ENCODE peak calls at places on chromosomes 3 and 15, in seven cellular contexts. One of them, this sample, is unnamed.

GRCh38 chr3:105747056-105747455 is 121.8 kb downstream of the CBLB start:
- DNase-seq in PC-3: peak; percentile 32
- DNase-seq in right atrium auricular region: no peak
- DNase-seq in heart right ventricle: no peak
- DNase-seq in nephron progenitor cell: no peak
- DNase-seq in heart left ventricle: no peak
- DNase-seq in IMR-90: peak; percentile 44
- DNase-seq in this sample: no peak

GRCh38 chr15:93803406-93803805 is 428.0 kb upstream of the MCTP2 start:
- DNase-seq in PC-3: no peak
- DNase-seq in right atrium auricular region: no peak
- DNase-seq in heart right ventricle: peak; percentile 16
- DNase-seq in nephron progenitor cell: peak; percentile 3
- DNase-seq in heart left ventricle: peak; percentile 36
- DNase-seq in IMR-90: no peak
- DNase-seq in this sample: no peak

GRCh38 chr3:149377408-149378111 is at the start of gene TM4SF1:
- DNase-seq in PC-3: peak; percentile 98
- DNase-seq in right atrium auricular region: peak; percentile 85
- DNase-seq in heart right ventricle: peak; percentile 47
- DNase-seq in nephron progenitor cell: no peak
- DNase-seq in heart left ventricle: peak; percentile 75
- DNase-seq in IMR-90: peak; percentile 97
- DNase-seq in this sample: no peak

GRCh38 chr3:65894679-65895078 is 144.0 kb downstream of the MAGI1 start:
- DNase-seq in PC-3: no peak
- DNase-seq in right atrium auricular region: no peak
- DNase-seq in heart right ventricle: no peak
- DNase-seq in nephron progenitor cell: no peak
- DNase-seq in heart left ventricle: no peak
- DNase-seq in IMR-90: peak; percentile 69
- DNase-seq in this sample: no peak

GRCh38 chr3:111800472-111800871 is 58.6 kb upstream of the PHLDB2 start:
- DNase-seq in PC-3: no peak
- DNase-seq in right atrium auricular region: no peak
- DNase-seq in heart right ventricle: no peak
- DNase-seq in nephron progenitor cell: no peak
- DNase-seq in heart left ventricle: no peak
- DNase-seq in IMR-90: no peak
- DNase-seq in this sample: no peak

GRCh38 chr3:139302801-139303113 is 41.1 kb upstream of the MRPS22 start:
- DNase-seq in PC-3: no peak
- DNase-seq in right atrium auricular region: no peak
- DNase-seq in heart right ventricle: no peak
- DNase-seq in nephron progenitor cell: no peak
- DNase-seq in heart left ventricle: no peak
- DNase-seq in IMR-90: no peak
- DNase-seq in this sample: no peak

GRCh38 chr15:82315519-82316246 is 33.6 kb downstream of the GOLGA6L10 start:
- DNase-seq in PC-3: no peak
- DNase-seq in right atrium auricular region: no peak
- DNase-seq in heart right ventricle: peak; percentile 52
- DNase-seq in nephron progenitor cell: no peak
- DNase-seq in heart left ventricle: peak; percentile 74
- DNase-seq in IMR-90: no peak
- DNase-seq in this sample: no peak

GRCh38 chr15:40567111-40567510 is 2.0 kb upstream of the RPUSD2 start:
- DNase-seq in PC-3: peak; percentile 29
- DNase-seq in right atrium auricular region: no peak
- DNase-seq in heart right ventricle: no peak
- DNase-seq in nephron progenitor cell: no peak
- DNase-seq in heart left ventricle: no peak
- DNase-seq in IMR-90: no peak
- DNase-seq in this sample: no peak

GRCh38 chr3:16741890-16742289 is 136.7 kb upstream of the DAZL start:
- DNase-seq in PC-3: no peak
- DNase-seq in right atrium auricular region: peak; percentile 62
- DNase-seq in heart right ventricle: peak; percentile 13
- DNase-seq in nephron progenitor cell: no peak
- DNase-seq in heart left ventricle: peak; percentile 64
- DNase-seq in IMR-90: no peak
- DNase-seq in this sample: no peak

GRCh38 chr3:49673131-49673714 is 928 bp upstream of the APEH start:
- DNase-seq in PC-3: peak; percentile 17
- DNase-seq in right atrium auricular region: no peak
- DNase-seq in heart right ventricle: no peak
- DNase-seq in nephron progenitor cell: no peak
- DNase-seq in heart left ventricle: peak; percentile 40
- DNase-seq in IMR-90: no peak
- DNase-seq in this sample: peak; percentile 26

GRCh38 chr15:49361370-49361769 is 61.7 kb upstream of the FGF7 start:
- DNase-seq in PC-3: no peak
- DNase-seq in right atrium auricular region: no peak
- DNase-seq in heart right ventricle: no peak
- DNase-seq in nephron progenitor cell: no peak
- DNase-seq in heart left ventricle: no peak
- DNase-seq in IMR-90: no peak
- DNase-seq in this sample: no peak

GRCh38 chr15:90266061-90266431 is 574 bp downstream of the NGRN start:
- DNase-seq in PC-3: peak; percentile 32
- DNase-seq in right atrium auricular region: no peak
- DNase-seq in heart right ventricle: peak; percentile 21
- DNase-seq in nephron progenitor cell: peak; percentile 29
- DNase-seq in heart left ventricle: no peak
- DNase-seq in IMR-90: peak; percentile 4
- DNase-seq in this sample: peak; percentile 42

GRCh38 chr15:33729648-33730047 is 238.6 kb upstream of the CHRM5 start:
- DNase-seq in PC-3: peak; percentile 79
- DNase-seq in right atrium auricular region: no peak
- DNase-seq in heart right ventricle: no peak
- DNase-seq in nephron progenitor cell: no peak
- DNase-seq in heart left ventricle: no peak
- DNase-seq in IMR-90: peak; percentile 5
- DNase-seq in this sample: no peak
- TF ChIP-seq CTCF in PC-3: peak; percentile 72
- TF ChIP-seq CTCF in right atrium auricular region: no peak
- TF ChIP-seq CTCF in heart right ventricle: no peak
- TF ChIP-seq CTCF in nephron progenitor cell: no peak
- TF ChIP-seq CTCF in heart left ventricle: no peak
- TF ChIP-seq CTCF in IMR-90: peak; percentile 13
- TF ChIP-seq CTCF in this sample: no peak

DNA sequence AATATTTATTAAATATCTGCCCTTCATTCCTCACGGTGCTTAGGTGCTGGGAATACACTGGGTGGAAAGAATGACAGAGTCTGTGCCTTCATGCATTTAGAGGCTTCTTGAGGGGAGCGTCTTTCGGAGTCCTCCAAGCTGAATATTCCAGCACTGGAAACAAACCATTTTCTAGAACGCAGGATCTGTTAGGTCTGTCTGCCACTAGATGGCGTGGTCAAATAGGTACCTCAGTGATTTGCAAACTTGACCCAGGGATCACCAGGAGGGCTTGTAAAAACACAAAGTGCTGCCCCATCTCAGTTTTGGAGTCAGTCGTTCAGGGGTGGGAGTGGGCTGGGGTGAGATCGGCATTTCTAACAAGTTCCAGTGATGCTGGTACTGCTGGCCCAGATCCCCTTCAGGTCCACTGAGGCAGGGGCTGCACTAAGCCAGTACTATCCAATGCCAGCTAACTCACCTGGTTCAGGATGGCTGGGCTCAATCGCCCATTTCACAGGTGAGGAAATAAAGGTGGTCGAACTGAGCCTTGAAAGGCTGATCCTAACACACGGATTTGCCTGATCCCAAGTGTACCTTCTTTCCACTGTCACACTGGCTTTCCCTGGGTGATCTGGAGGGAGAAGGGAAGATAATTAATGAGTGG is 14.8 kb downstream of the ARNT2 start:
- DNase-seq in PC-3: peak; percentile 61
- DNase-seq in right atrium auricular region: no peak
- DNase-seq in heart right ventricle: no peak
- DNase-seq in nephron progenitor cell: peak; percentile 26
- DNase-seq in heart left ventricle: no peak
- DNase-seq in IMR-90: peak; percentile 72
- DNase-seq in this sample: peak; percentile 33
- TF ChIP-seq CTCF in PC-3: peak; percentile 78
- TF ChIP-seq CTCF in right atrium auricular region: peak; percentile 62
- TF ChIP-seq CTCF in heart right ventricle: peak; percentile 54
- TF ChIP-seq CTCF in nephron progenitor cell: peak; percentile 50
- TF ChIP-seq CTCF in heart left ventricle: peak; percentile 55
- TF ChIP-seq CTCF in IMR-90: peak; percentile 68
- TF ChIP-seq CTCF in this sample: peak; percentile 57

GRCh38 chr3:155411500-155412223 is 118.2 kb upstream of the STRIT1 start:
- DNase-seq in PC-3: peak; percentile 30
- DNase-seq in right atrium auricular region: no peak
- DNase-seq in heart right ventricle: no peak
- DNase-seq in nephron progenitor cell: no peak
- DNase-seq in heart left ventricle: no peak
- DNase-seq in IMR-90: no peak
- DNase-seq in this sample: no peak
- TF ChIP-seq CTCF in PC-3: peak; percentile 41
- TF ChIP-seq CTCF in right atrium auricular region: no peak
- TF ChIP-seq CTCF in heart right ventricle: no peak
- TF ChIP-seq CTCF in nephron progenitor cell: no peak
- TF ChIP-seq CTCF in heart left ventricle: no peak
- TF ChIP-seq CTCF in IMR-90: no peak
- TF ChIP-seq CTCF in this sample: no peak

GRCh38 chr3:180855364-180855763 is 57.1 kb upstream of the FXR1 start:
- DNase-seq in PC-3: peak; percentile 29
- DNase-seq in right atrium auricular region: no peak
- DNase-seq in heart right ventricle: no peak
- DNase-seq in nephron progenitor cell: no peak
- DNase-seq in heart left ventricle: no peak
- DNase-seq in IMR-90: no peak
- DNase-seq in this sample: no peak
- TF ChIP-seq CTCF in PC-3: peak; percentile 57
- TF ChIP-seq CTCF in right atrium auricular region: no peak
- TF ChIP-seq CTCF in heart right ventricle: peak; percentile 25
- TF ChIP-seq CTCF in nephron progenitor cell: no peak
- TF ChIP-seq CTCF in heart left ventricle: no peak
- TF ChIP-seq CTCF in IMR-90: no peak
- TF ChIP-seq CTCF in this sample: peak; percentile 26

GRCh38 chr3:10319251-10319650 is 1.7 kb downstream of the SEC13 start:
- DNase-seq in PC-3: no peak
- DNase-seq in right atrium auricular region: no peak
- DNase-seq in heart right ventricle: no peak
- DNase-seq in nephron progenitor cell: no peak
- DNase-seq in heart left ventricle: no peak
- DNase-seq in IMR-90: no peak
- DNase-seq in this sample: no peak

GRCh38 chr3:10321630-10322354 is 880 bp upstream of the SEC13 start:
- DNase-seq in PC-3: no peak
- DNase-seq in right atrium auricular region: no peak
- DNase-seq in heart right ventricle: no peak
- DNase-seq in nephron progenitor cell: no peak
- DNase-seq in heart left ventricle: no peak
- DNase-seq in IMR-90: no peak
- DNase-seq in this sample: no peak

GRCh38 chr3:10320320-10320677 is 613 bp downstream of the SEC13 start:
- DNase-seq in PC-3: no peak
- DNase-seq in right atrium auricular region: no peak
- DNase-seq in heart right ventricle: no peak
- DNase-seq in nephron progenitor cell: no peak
- DNase-seq in heart left ventricle: no peak
- DNase-seq in IMR-90: no peak
- DNase-seq in this sample: no peak

GRCh38 chr3:10319804-10320203 is 1.1 kb downstream of the SEC13 start:
- DNase-seq in PC-3: no peak
- DNase-seq in right atrium auricular region: no peak
- DNase-seq in heart right ventricle: no peak
- DNase-seq in nephron progenitor cell: no peak
- DNase-seq in heart left ventricle: no peak
- DNase-seq in IMR-90: peak; percentile 12
- DNase-seq in this sample: no peak

GRCh38 chr3:10322355-10322715 is 1.4 kb upstream of the SEC13 start:
- DNase-seq in PC-3: peak; percentile 63
- DNase-seq in right atrium auricular region: no peak
- DNase-seq in heart right ventricle: no peak
- DNase-seq in nephron progenitor cell: no peak
- DNase-seq in heart left ventricle: no peak
- DNase-seq in IMR-90: no peak
- DNase-seq in this sample: no peak
- TF ChIP-seq CTCF in PC-3: peak; percentile 63
- TF ChIP-seq CTCF in right atrium auricular region: no peak
- TF ChIP-seq CTCF in heart right ventricle: peak; percentile 21
- TF ChIP-seq CTCF in nephron progenitor cell: no peak
- TF ChIP-seq CTCF in heart left ventricle: peak; percentile 15
- TF ChIP-seq CTCF in IMR-90: peak; percentile 24
- TF ChIP-seq CTCF in this sample: peak; percentile 49

GRCh38 chr3:136753112-136753939 is 1.1 kb upstream of the STAG1 start:
- DNase-seq in PC-3: peak; percentile 21
- DNase-seq in right atrium auricular region: no peak
- DNase-seq in heart right ventricle: no peak
- DNase-seq in nephron progenitor cell: no peak
- DNase-seq in heart left ventricle: no peak
- DNase-seq in IMR-90: no peak
- DNase-seq in this sample: no peak
- TF ChIP-seq CTCF in PC-3: no peak
- TF ChIP-seq CTCF in right atrium auricular region: peak; percentile 50
- TF ChIP-seq CTCF in heart right ventricle: peak; percentile 51
- TF ChIP-seq CTCF in nephron progenitor cell: no peak
- TF ChIP-seq CTCF in heart left ventricle: no peak
- TF ChIP-seq CTCF in IMR-90: peak; percentile 37
- TF ChIP-seq CTCF in this sample: no peak

GRCh38 chr15:52936489-52936888 is 146.4 kb upstream of the ONECUT1 start:
- DNase-seq in PC-3: no peak
- DNase-seq in right atrium auricular region: no peak
- DNase-seq in heart right ventricle: no peak
- DNase-seq in nephron progenitor cell: no peak
- DNase-seq in heart left ventricle: no peak
- DNase-seq in IMR-90: no peak
- DNase-seq in this sample: no peak
- TF ChIP-seq CTCF in PC-3: no peak
- TF ChIP-seq CTCF in right atrium auricular region: no peak
- TF ChIP-seq CTCF in heart right ventricle: no peak
- TF ChIP-seq CTCF in nephron progenitor cell: no peak
- TF ChIP-seq CTCF in heart left ventricle: no peak
- TF ChIP-seq CTCF in IMR-90: no peak
- TF ChIP-seq CTCF in this sample: no peak